ENCODE peak calls at places on chromosomes 3 and 15, in eight cellular contexts. D is NCI-H1105 treated with DMSO at 0.1 percent for 48 hours; W is tibial nerve; V is SJSA1; Y is stimulated activated naive CD8-positive, alpha-beta T cell treated with anti-CD3 and anti-CD28 coated beads, Interleukin-15, Interleukin-2, amounts not matched to agents 100 U/mL and 50 U/mL, for 24 hours; P is sigmoid colon; O is BJ; K is mesendoderm. M is an unnamed sample.

GRCh38 chr3:124890573-124891190 is 3.5 kb upstream of the ITGB5 start:
- DNase-seq in W (no peak), Y (no peak), V (no peak), P (peak; percentile 14), K (no peak), D (no peak), O (no peak), M (no peak)

GRCh38 chr3:115671761-115672455 is 48.6 kb downstream of the GAP43 start:
- DNase-seq in O (no peak), Y (no peak), V (no peak), W (no peak), D (no peak), P (no peak), K (no peak), M (no peak)

GRCh38 chr15:51775967-51776816 is 24.8 kb downstream of the TMOD2 start:
- DNase-seq in D (peak; percentile 40), P (no peak), V (peak; percentile 32), Y (peak; percentile 54), K (peak; percentile 76), W (no peak), O (no peak), M (peak; percentile 47)

GRCh38 chr3:139106013-139106932 is 61.6 kb upstream of the PRR23C start:
- DNase-seq in V (no peak), W (no peak), O (no peak), P (no peak), K (no peak), Y (no peak), D (no peak), M (no peak)

GRCh38 chr3:72903004-72903403 is 15.2 kb downstream of the GXYLT2 start:
- DNase-seq in D (no peak), W (no peak), Y (no peak), K (peak; percentile 81), P (no peak), O (peak; percentile 84), V (peak; percentile 66), M (no peak)

GRCh38 chr3:98884675-98885371 is 16.7 kb downstream of the DCBLD2 start:
- DNase-seq in Y (no peak), D (no peak), K (no peak), O (no peak), P (no peak), V (peak; percentile 43), W (no peak), M (no peak)

GRCh38 chr3:134357914-134358811 is 16.1 kb downstream of the AMOTL2 start:
- DNase-seq in V (peak; percentile 96), K (peak; percentile 98), W (no peak), D (peak; percentile 10), O (peak; percentile 96), Y (peak; percentile 22), P (peak; percentile 81), M (peak; percentile 25)

GRCh38 chr15:70512772-70513362 is 250.5 kb downstream of the UACA start:
- DNase-seq in Y (peak; percentile 74), D (no peak), K (peak; percentile 88), O (no peak), W (no peak), V (peak; percentile 32), P (no peak), M (peak; percentile 75)

GRCh38 chr15:71753346-71753745 is 57.0 kb upstream of the NR2E3 start:
- DNase-seq in D (no peak), O (no peak), Y (no peak), K (no peak), P (peak; percentile 14), V (peak; percentile 18), W (no peak), M (no peak)

GRCh38 chr3:16472593-16472992 is 40.9 kb downstream of the RFTN1 start:
- DNase-seq in O (no peak), W (no peak), P (no peak), D (no peak), Y (no peak), V (no peak), K (no peak), M (no peak)

GRCh38 chr15:51758645-51759044 is 7.2 kb downstream of the TMOD2 start:
- DNase-seq in W (no peak), P (peak; percentile 87), Y (no peak), O (no peak), K (no peak), V (no peak), D (peak; percentile 4), M (no peak)

GRCh38 chr3:174408310-174408709 is 450.8 kb upstream of the NAALADL2 start:
- DNase-seq in O (no peak), D (no peak), P (no peak), K (peak; percentile 18), W (no peak), Y (no peak), V (no peak), M (no peak)

GRCh38 chr3:123365450-123366143 is 83.3 kb downstream of the ADCY5 start:
- DNase-seq in D (no peak), P (peak; percentile 56), Y (no peak), O (no peak), W (no peak), K (peak; percentile 71), V (peak; percentile 17), M (peak; percentile 61)

GRCh38 chr15:72902245-72902928 is 118.8 kb upstream of the ADPGK start:
- DNase-seq in K (no peak), D (no peak), V (peak; percentile 91), W (peak; percentile 29), O (peak; percentile 70), P (peak; percentile 69), Y (no peak), M (no peak)

GRCh38 chr3:195543642-195544536 is 764 bp upstream of the PPP1R2 start:
- DNase-seq in W (no peak), V (no peak), O (no peak), Y (peak; percentile 28), D (no peak), K (peak; percentile 61), P (no peak), M (peak; percentile 35)

GRCh38 chr15:35399901-35400300 is 146.1 kb downstream of the DPH6 start:
- DNase-seq in K (no peak), O (no peak), W (no peak), V (no peak), Y (no peak), D (no peak), P (no peak), M (no peak)

GRCh38 chr3:152270145-152270870 is 1.6 kb downstream of the MBNL1 start:
- DNase-seq in D (peak; percentile 75), K (no peak), O (no peak), P (no peak), V (peak; percentile 61), W (no peak), Y (peak; percentile 25), M (no peak)

GRCh38 chr3:104907507-104907906 is 459.2 kb upstream of the ALCAM start:
- DNase-seq in O (peak; percentile 35), K (no peak), V (peak; percentile 50), P (no peak), D (no peak), Y (no peak), W (no peak), M (no peak)

GRCh38 chr15:93319121-93319814 is 230.3 kb upstream of the RGMA start:
- DNase-seq in W (no peak), K (no peak), D (no peak), V (no peak), P (no peak), O (no peak), Y (no peak), M (no peak)

GRCh38 chr15:58738051-58738707 is 11.3 kb downstream of the ADAM10 start:
- DNase-seq in Y (no peak), V (no peak), K (no peak), O (no peak), D (no peak), P (no peak), W (no peak), M (no peak)

GRCh38 chr15:76057332-76058000 is 2.3 kb upstream of the TMEM266 start:
- DNase-seq in K (peak; percentile 82), V (peak; percentile 26), W (no peak), O (no peak), Y (peak; percentile 53), D (peak; percentile 23), P (no peak), M (peak; percentile 62)

GRCh38 chr3:48399387-48400172 is 27.6 kb downstream of the FBXW12 start:
- DNase-seq in O (no peak), P (no peak), D (peak; percentile 5), V (no peak), W (no peak), Y (no peak), K (no peak), M (no peak)

GRCh38 chr15:78055923-78056713 is 21.4 kb downstream of the TBC1D2B start:
- DNase-seq in D (no peak), K (peak; percentile 49), O (no peak), P (no peak), W (no peak), V (no peak), Y (peak; percentile 27), M (no peak)

GRCh38 chr3:194134231-194134756 is 1.7 kb upstream of the HES1 start:
- DNase-seq in Y (peak; percentile 68), V (no peak), P (peak; percentile 87), K (no peak), W (peak; percentile 35), O (no peak), D (peak; percentile 55), M (no peak)

GRCh38 chr3:56303508-56303907 is 164.8 kb downstream of the ERC2 start:
- DNase-seq in D (no peak), V (peak; percentile 28), O (no peak), P (no peak), K (peak; percentile 94), Y (peak; percentile 9), W (no peak), M (peak; percentile 21)

GRCh38 chr3:162195147-162195546 is 698.5 kb downstream of the OTOL1 start:
- DNase-seq in O (no peak), W (no peak), V (no peak), D (no peak), Y (no peak), K (no peak), P (no peak), M (no peak)

GRCh38 chr15:36996121-36996520 is 104.2 kb downstream of the MEIS2 start:
- DNase-seq in O (no peak), K (no peak), Y (no peak), D (no peak), W (no peak), P (no peak), V (no peak), M (no peak)